ENCODE peak calls at places on chromosomes 16 and 17, in five cellular contexts. G, I, P, J and F are unnamed samples.

GRCh38 chr16:9372934-9373890 is 281.8 kb downstream of the HAPSTR1 start:
- DNase-seq in G (no peak), I (no peak), P (no peak), J (no peak), F (no peak)

GRCh38 chr16:83682858-83683235 is 124.9 kb upstream of the HSBP1 start:
- DNase-seq in G (no peak), I (no peak), P (no peak), J (no peak), F (no peak)

GRCh38 chr17:5422505-5422904 is 2.5 kb downstream of the RPAIN start:
- DNase-seq in G (no peak), I (peak), P (no peak), J (peak), F (peak)

GRCh38 chr16:502179-502943 is 25.2 kb upstream of the CAPN15 start:
- DNase-seq in G (no peak), I (no peak), P (no peak), J (no peak), F (no peak)

GRCh38 chr16:73095142-73095791 is 47.3 kb upstream of the ZFHX3 start:
- DNase-seq in G (no peak), I (peak), P (no peak), J (peak), F (no peak)

GRCh38 chr16:89026121-89026612 is 49.2 kb upstream of the CBFA2T3 start:
- DNase-seq in G (no peak), I (no peak), P (no peak), J (peak), F (no peak)

GRCh38 chr17:41547921-41548843 is 20.1 kb upstream of the KRT19 start:
- DNase-seq in G (no peak), I (peak), P (peak), J (peak), F (peak)

GRCh38 chr17:68398731-68399637 is 58.3 kb downstream of the WIPI1 start:
- DNase-seq in G (peak), I (peak), P (peak), J (peak), F (peak)

GRCh38 chr17:77247048-77247541 is 106.3 kb downstream of the SEC14L1 start:
- DNase-seq in G (peak), I (peak), P (peak), J (peak), F (peak)

GRCh38 chr17:4806770-4807533 is at the start of gene PLD2:
- DNase-seq in G (peak), I (peak), P (peak), J (peak), F (peak)

GRCh38 chr17:40178021-40178601 is 841 bp downstream of the RAPGEFL1 start:
- DNase-seq in G (no peak), I (no peak), P (no peak), J (no peak), F (no peak)

GRCh38 chr16:89330177-89330856 is 112.8 kb downstream of the ZNF778 start:
- DNase-seq in G (no peak), I (peak), P (no peak), J (peak), F (peak)

GRCh38 chr17:43983196-43983514 is 21.3 kb upstream of the NAGS start:
- DNase-seq in G (no peak), I (no peak), P (no peak), J (no peak), F (no peak)
- H3K4me3 ChIP-seq in G (no peak), I (no peak), P (no peak), J (no peak), F (no peak)

GRCh38 chr16:67804853-67805542 is 1.4 kb downstream of the RANBP10 start:
- DNase-seq in G (no peak), I (peak), P (no peak), J (peak), F (no peak)
- H3K4me3 ChIP-seq in G (peak), I (peak), P (no peak), J (peak), F (peak)

GRCh38 chr17:79741751-79742588 is 11.2 kb downstream of the ENPP7 start:
- DNase-seq in G (peak), I (peak), P (peak), J (peak), F (peak)

GRCh38 chr17:79743614-79744013 is 12.9 kb downstream of the ENPP7 start:
- DNase-seq in G (no peak), I (no peak), P (no peak), J (no peak), F (no peak)

GRCh38 chr17:79742951-79743476 is 12.3 kb downstream of the ENPP7 start:
- DNase-seq in G (no peak), I (no peak), P (no peak), J (no peak), F (no peak)

GRCh38 chr17:79741401-79741750 is 10.6 kb downstream of the ENPP7 start:
- DNase-seq in G (no peak), I (no peak), P (no peak), J (no peak), F (no peak)

GRCh38 chr17:79742589-79742918 is 11.8 kb downstream of the ENPP7 start:
- DNase-seq in G (no peak), I (no peak), P (no peak), J (no peak), F (no peak)
- H3K4me3 ChIP-seq in G (no peak), I (no peak), P (no peak), J (no peak), F (no peak)

DNA sequence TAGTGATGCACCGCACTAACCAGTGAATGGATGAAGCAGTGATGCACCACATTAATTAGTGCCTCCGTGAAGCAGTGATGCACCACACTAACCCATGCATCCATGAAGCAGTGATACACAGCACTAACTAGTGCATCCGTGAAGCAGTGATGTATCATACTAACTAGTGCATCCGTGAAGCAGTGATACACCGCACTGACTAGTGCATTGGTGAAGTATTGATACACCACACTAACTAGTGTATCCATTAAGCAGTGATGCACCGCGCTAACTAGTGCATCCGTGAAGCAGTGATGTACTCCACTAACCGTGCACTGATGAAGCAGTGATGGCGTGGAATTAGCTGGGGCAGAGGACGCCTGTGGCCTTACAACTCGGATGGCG is 80.6 kb upstream of the NKD1 start:
- DNase-seq in G (no peak), I (no peak), P (no peak), J (no peak), F (no peak)
- H3K4me3 ChIP-seq in G (no peak), I (no peak), P (no peak), J (no peak), F (no peak)

DNA sequence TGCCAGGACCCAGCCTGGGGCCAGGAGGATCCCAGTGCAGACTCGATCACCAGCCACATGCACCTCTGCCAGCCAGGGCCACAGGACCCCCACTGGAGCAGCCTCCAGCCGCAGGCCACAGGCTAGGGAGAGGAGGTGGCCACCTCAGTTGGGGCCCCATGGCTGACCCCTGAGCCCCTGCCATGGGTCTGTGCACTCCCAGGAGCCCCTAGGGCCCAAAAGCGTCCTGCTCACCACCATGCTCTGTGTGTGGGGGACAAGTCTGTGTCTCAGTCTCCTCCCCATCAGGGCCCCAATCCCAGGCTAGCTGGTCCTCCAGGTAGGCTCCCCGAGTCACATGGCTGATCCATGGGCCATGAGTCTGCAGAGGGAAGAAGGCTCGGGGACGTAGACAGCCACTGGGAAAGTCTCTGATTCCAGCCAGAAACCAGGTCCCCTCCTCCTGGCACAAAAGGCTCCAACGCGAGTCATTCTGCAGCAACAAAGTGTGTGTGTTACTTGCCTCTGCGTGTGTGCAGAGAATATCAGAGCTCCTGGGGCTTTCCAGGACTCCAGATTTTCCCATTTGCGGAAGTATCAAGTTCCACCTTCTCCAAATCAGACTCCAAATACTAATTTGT is 6.1 kb upstream of the PRSS8 start:
- DNase-seq in G (no peak), I (peak), P (peak), J (no peak), F (no peak)
- H3K4me3 ChIP-seq in G (peak), I (peak), P (no peak), J (peak), F (peak)

GRCh38 chr17:81037026-81037782 is 2.3 kb downstream of the BAIAP2 start:
- DNase-seq in G (no peak), I (no peak), P (peak), J (peak), F (no peak)
- H3K4me3 ChIP-seq in G (no peak), I (no peak), P (peak), J (peak), F (peak)